ENCODE peak calls at places on chromosomes 2 and 18, in five cellular contexts. One of them, this sample, is unnamed.
A peak's percentile ranks its signal among the peaks of the same experiment; 100 is the strongest.

GRCh38 chr2:203798296-203799157 is 69.0 kb upstream of the CTLA4 start:
- DNase-seq in IMR-90: no peak
- DNase-seq in PC-9: no peak
- DNase-seq in fibroblast of lung: no peak
- DNase-seq in PC-3: no peak
- DNase-seq in this sample: no peak

GRCh38 chr2:127662937-127663565 is 12.3 kb downstream of the LIMS2 start:
- DNase-seq in IMR-90: no peak
- DNase-seq in PC-9: no peak
- DNase-seq in fibroblast of lung: no peak
- DNase-seq in PC-3: no peak
- DNase-seq in this sample: peak; percentile 90

GRCh38 chr2:111986116-111986900 is 68.8 kb upstream of the TMEM87B start:
- DNase-seq in IMR-90: peak; percentile 8
- DNase-seq in PC-9: no peak
- DNase-seq in fibroblast of lung: peak; percentile 10
- DNase-seq in PC-3: no peak
- DNase-seq in this sample: no peak

GRCh38 chr18:46577546-46577945 is 79.5 kb downstream of the LOXHD1 start:
- DNase-seq in IMR-90: no peak
- DNase-seq in PC-9: no peak
- DNase-seq in fibroblast of lung: no peak
- DNase-seq in PC-3: no peak
- DNase-seq in this sample: no peak

GRCh38 chr2:230875347-230876315 is 10.9 kb downstream of the ITM2C start:
- DNase-seq in IMR-90: no peak
- DNase-seq in PC-9: no peak
- DNase-seq in fibroblast of lung: no peak
- DNase-seq in PC-3: no peak
- DNase-seq in this sample: peak; percentile 52

GRCh38 chr2:239223029-239223329 is 177.8 kb downstream of the HDAC4 start:
- DNase-seq in IMR-90: peak; percentile 78
- DNase-seq in PC-9: no peak
- DNase-seq in fibroblast of lung: peak; percentile 66
- DNase-seq in PC-3: no peak
- DNase-seq in this sample: no peak

GRCh38 chr2:190458352-190459107 is 50.4 kb downstream of the MFSD6 start:
- DNase-seq in IMR-90: no peak
- DNase-seq in PC-9: no peak
- DNase-seq in fibroblast of lung: no peak
- DNase-seq in PC-3: no peak
- DNase-seq in this sample: no peak

GRCh38 chr18:29218101-29218500 is 1041.2 kb upstream of the CDH2 start:
- DNase-seq in IMR-90: peak; percentile 40
- DNase-seq in PC-9: no peak
- DNase-seq in fibroblast of lung: no peak
- DNase-seq in PC-3: no peak
- DNase-seq in this sample: no peak

GRCh38 chr2:47313141-47313691 is 89.7 kb upstream of the MSH2 start:
- DNase-seq in IMR-90: no peak
- DNase-seq in PC-9: peak; percentile 93
- DNase-seq in fibroblast of lung: no peak
- DNase-seq in PC-3: peak; percentile 76
- DNase-seq in this sample: no peak

GRCh38 chr2:24015562-24016375 is 5.9 kb downstream of the MFSD2B start:
- DNase-seq in IMR-90: peak; percentile 83
- DNase-seq in PC-9: peak; percentile 99
- DNase-seq in fibroblast of lung: peak; percentile 49
- DNase-seq in PC-3: peak; percentile 98
- DNase-seq in this sample: peak; percentile 92
- H2AFZ ChIP-seq in IMR-90: peak overlapping the region; percentile 87
- H2AFZ ChIP-seq in PC-9: peak overlapping the region; percentile 4
- H2AFZ ChIP-seq in fibroblast of lung: peak overlapping the region; percentile 4
- H2AFZ ChIP-seq in PC-3: peak overlapping the region; percentile 19
- H2AFZ ChIP-seq in this sample: peak overlapping the region; percentile 49

DNA sequence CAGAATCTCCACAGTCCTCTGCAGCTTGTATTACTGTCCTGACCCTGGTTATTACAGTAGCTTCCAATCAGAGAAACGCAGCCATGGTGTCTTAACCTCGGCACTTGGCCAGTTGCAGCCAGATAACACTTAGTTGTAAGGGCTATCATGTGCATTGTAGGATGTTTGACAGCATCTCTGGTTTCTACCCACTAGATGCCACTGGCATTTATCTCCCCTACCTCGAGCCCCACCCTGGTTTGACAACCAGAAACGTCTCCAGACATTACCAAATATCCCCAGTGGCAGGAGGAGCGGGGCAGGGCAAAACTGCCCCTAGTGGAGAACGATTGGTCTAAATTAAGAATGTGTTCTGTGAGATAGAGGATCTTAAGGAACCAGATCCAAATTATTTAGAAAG is 13.1 kb downstream of the DSG2 start:
- DNase-seq in IMR-90: no peak
- DNase-seq in PC-9: no peak
- DNase-seq in fibroblast of lung: no peak
- DNase-seq in PC-3: no peak
- DNase-seq in this sample: no peak
- TF ChIP-seq CTCF in IMR-90: no peak
- TF ChIP-seq CTCF in PC-9: no peak
- TF ChIP-seq CTCF in fibroblast of lung: no peak
- TF ChIP-seq CTCF in PC-3: peak; percentile 21
- TF ChIP-seq CTCF in this sample: no peak

GRCh38 chr2:236165491-236166156 is 2.6 kb downstream of the GBX2 start:
- DNase-seq in IMR-90: no peak
- DNase-seq in PC-9: no peak
- DNase-seq in fibroblast of lung: no peak
- DNase-seq in PC-3: no peak
- DNase-seq in this sample: peak; percentile 91

GRCh38 chr2:236167297-236168109 is 683 bp downstream of the GBX2 start:
- DNase-seq in IMR-90: peak; percentile 42
- DNase-seq in PC-9: peak; percentile 39
- DNase-seq in fibroblast of lung: peak; percentile 20
- DNase-seq in PC-3: peak; percentile 54
- DNase-seq in this sample: peak; percentile 94

GRCh38 chr2:236168110-236169067 is at the start of gene GBX2:
- DNase-seq in IMR-90: peak; percentile 17
- DNase-seq in PC-9: no peak
- DNase-seq in fibroblast of lung: peak; percentile 19
- DNase-seq in PC-3: peak; percentile 91
- DNase-seq in this sample: peak; percentile 97

GRCh38 chr2:236166157-236166780 is 1.9 kb downstream of the GBX2 start:
- DNase-seq in IMR-90: no peak
- DNase-seq in PC-9: no peak
- DNase-seq in fibroblast of lung: no peak
- DNase-seq in PC-3: no peak
- DNase-seq in this sample: peak; percentile 92

GRCh38 chr2:236166781-236167296 is 1.3 kb downstream of the GBX2 start:
- DNase-seq in IMR-90: no peak
- DNase-seq in PC-9: no peak
- DNase-seq in fibroblast of lung: no peak
- DNase-seq in PC-3: no peak
- DNase-seq in this sample: peak; percentile 86
- H3K4me3 ChIP-seq in IMR-90: peak overlapping the region; percentile 31
- H3K4me3 ChIP-seq in PC-9: peak overlapping the region; percentile 50
- H3K4me3 ChIP-seq in fibroblast of lung: no peak overlapping the region
- H3K4me3 ChIP-seq in PC-3: peak overlapping the region; percentile 91
- H3K4me3 ChIP-seq in this sample: no peak overlapping the region

GRCh38 chr2:37707393-37707792 is 36.0 kb upstream of the CDC42EP3 start:
- DNase-seq in IMR-90: no peak
- DNase-seq in PC-9: no peak
- DNase-seq in fibroblast of lung: no peak
- DNase-seq in PC-3: no peak
- DNase-seq in this sample: no peak

GRCh38 chr2:37711308-37711731 is 39.9 kb upstream of the CDC42EP3 start:
- DNase-seq in IMR-90: peak; percentile 91
- DNase-seq in PC-9: peak; percentile 95
- DNase-seq in fibroblast of lung: peak; percentile 88
- DNase-seq in PC-3: peak; percentile 94
- DNase-seq in this sample: peak; percentile 72

GRCh38 chr2:37711831-37712230 is 40.4 kb upstream of the CDC42EP3 start:
- DNase-seq in IMR-90: peak; percentile 90
- DNase-seq in PC-9: peak; percentile 72
- DNase-seq in fibroblast of lung: peak; percentile 66
- DNase-seq in PC-3: peak; percentile 36
- DNase-seq in this sample: no peak

GRCh38 chr2:37718515-37719161 is 47.2 kb upstream of the CDC42EP3 start:
- DNase-seq in IMR-90: no peak
- DNase-seq in PC-9: no peak
- DNase-seq in fibroblast of lung: no peak
- DNase-seq in PC-3: no peak
- DNase-seq in this sample: no peak

DNA sequence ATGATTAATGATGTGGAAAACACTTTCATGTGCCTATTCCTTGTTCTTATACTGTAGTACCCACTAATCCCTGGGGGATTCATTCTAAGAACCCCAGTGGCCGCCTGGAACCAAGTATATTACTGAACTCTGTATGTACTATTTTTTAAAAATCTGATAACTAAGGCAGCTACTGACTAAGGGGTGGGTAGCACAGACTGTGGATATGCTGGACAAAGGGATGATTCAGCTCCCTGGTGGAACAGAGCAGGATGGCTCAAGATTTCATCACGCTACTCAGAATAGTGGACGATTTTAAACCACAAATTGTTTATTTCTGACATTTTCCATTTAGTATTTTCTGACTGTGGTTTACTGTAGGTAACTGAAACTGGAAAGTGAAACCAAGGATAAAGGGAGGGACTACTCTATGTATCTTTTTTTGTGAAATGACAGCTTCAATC is 41.8 kb upstream of the CDC42EP3 start:
- DNase-seq in IMR-90: peak; percentile 98
- DNase-seq in PC-9: no peak
- DNase-seq in fibroblast of lung: peak; percentile 89
- DNase-seq in PC-3: peak; percentile 71
- DNase-seq in this sample: no peak
- H2AFZ ChIP-seq in IMR-90: no peak overlapping the region
- H2AFZ ChIP-seq in PC-9: no peak overlapping the region
- H2AFZ ChIP-seq in fibroblast of lung: no peak overlapping the region
- H2AFZ ChIP-seq in PC-3: no peak overlapping the region
- H2AFZ ChIP-seq in this sample: no peak overlapping the region

GRCh38 chr2:174722942-174723598 is 41.2 kb downstream of the CHRNA1 start:
- DNase-seq in IMR-90: no peak
- DNase-seq in PC-9: no peak
- DNase-seq in fibroblast of lung: no peak
- DNase-seq in PC-3: no peak
- DNase-seq in this sample: no peak

GRCh38 chr2:174729797-174730529 is 34.3 kb downstream of the CHRNA1 start:
- DNase-seq in IMR-90: peak; percentile 10
- DNase-seq in PC-9: no peak
- DNase-seq in fibroblast of lung: no peak
- DNase-seq in PC-3: no peak
- DNase-seq in this sample: peak; percentile 84

GRCh38 chr2:174730530-174731018 is 33.7 kb downstream of the CHRNA1 start:
- DNase-seq in IMR-90: no peak
- DNase-seq in PC-9: no peak
- DNase-seq in fibroblast of lung: no peak
- DNase-seq in PC-3: no peak
- DNase-seq in this sample: no peak

DNA sequence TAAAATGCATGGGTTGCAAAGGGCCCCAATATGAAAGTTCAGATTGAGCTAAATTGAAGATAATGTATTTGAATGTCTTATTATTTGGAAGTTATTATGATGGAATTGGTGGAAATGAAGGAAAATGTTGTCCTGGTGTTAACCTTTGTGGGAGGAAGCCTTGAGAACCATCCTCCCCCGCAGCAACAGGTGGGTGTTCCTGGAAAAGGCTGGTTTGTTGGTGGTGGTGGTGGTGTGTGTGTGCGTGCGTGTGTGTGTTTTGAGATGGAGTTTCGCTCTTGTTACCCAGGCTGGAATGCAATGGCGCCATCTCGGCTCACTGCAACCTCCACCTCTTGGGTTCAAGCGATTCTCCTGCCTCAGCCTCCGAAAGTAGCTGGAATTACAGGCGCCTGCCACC is 36.2 kb downstream of the CHRNA1 start:
- DNase-seq in IMR-90: no peak
- DNase-seq in PC-9: no peak
- DNase-seq in fibroblast of lung: no peak
- DNase-seq in PC-3: no peak
- DNase-seq in this sample: no peak
- TF ChIP-seq CTCF in IMR-90: no peak
- TF ChIP-seq CTCF in PC-9: no peak
- TF ChIP-seq CTCF in fibroblast of lung: no peak
- TF ChIP-seq CTCF in PC-3: no peak
- TF ChIP-seq CTCF in this sample: no peak

GRCh38 chr2:144583362-144583692 is 63.4 kb upstream of the ZEB2 start:
- DNase-seq in IMR-90: no peak
- DNase-seq in PC-9: no peak
- DNase-seq in fibroblast of lung: no peak
- DNase-seq in PC-3: no peak
- DNase-seq in this sample: no peak

GRCh38 chr2:144583741-144584453 is 64.0 kb upstream of the ZEB2 start:
- DNase-seq in IMR-90: peak; percentile 90
- DNase-seq in PC-9: no peak
- DNase-seq in fibroblast of lung: peak; percentile 86
- DNase-seq in PC-3: peak; percentile 89
- DNase-seq in this sample: peak; percentile 83

GRCh38 chr2:144587306-144587705 is 67.4 kb upstream of the ZEB2 start:
- DNase-seq in IMR-90: no peak
- DNase-seq in PC-9: no peak
- DNase-seq in fibroblast of lung: no peak
- DNase-seq in PC-3: no peak
- DNase-seq in this sample: no peak

GRCh38 chr2:144580521-144581153 is 60.7 kb upstream of the ZEB2 start:
- DNase-seq in IMR-90: no peak
- DNase-seq in PC-9: no peak
- DNase-seq in fibroblast of lung: no peak
- DNase-seq in PC-3: no peak
- DNase-seq in this sample: no peak

GRCh38 chr2:144582651-144583361 is 62.9 kb upstream of the ZEB2 start:
- DNase-seq in IMR-90: no peak
- DNase-seq in PC-9: no peak
- DNase-seq in fibroblast of lung: no peak
- DNase-seq in PC-3: no peak
- DNase-seq in this sample: no peak
- H3K4me3 ChIP-seq in IMR-90: no peak overlapping the region
- H3K4me3 ChIP-seq in PC-9: no peak overlapping the region
- H3K4me3 ChIP-seq in fibroblast of lung: no peak overlapping the region
- H3K4me3 ChIP-seq in PC-3: no peak overlapping the region
- H3K4me3 ChIP-seq in this sample: no peak overlapping the region

DNA sequence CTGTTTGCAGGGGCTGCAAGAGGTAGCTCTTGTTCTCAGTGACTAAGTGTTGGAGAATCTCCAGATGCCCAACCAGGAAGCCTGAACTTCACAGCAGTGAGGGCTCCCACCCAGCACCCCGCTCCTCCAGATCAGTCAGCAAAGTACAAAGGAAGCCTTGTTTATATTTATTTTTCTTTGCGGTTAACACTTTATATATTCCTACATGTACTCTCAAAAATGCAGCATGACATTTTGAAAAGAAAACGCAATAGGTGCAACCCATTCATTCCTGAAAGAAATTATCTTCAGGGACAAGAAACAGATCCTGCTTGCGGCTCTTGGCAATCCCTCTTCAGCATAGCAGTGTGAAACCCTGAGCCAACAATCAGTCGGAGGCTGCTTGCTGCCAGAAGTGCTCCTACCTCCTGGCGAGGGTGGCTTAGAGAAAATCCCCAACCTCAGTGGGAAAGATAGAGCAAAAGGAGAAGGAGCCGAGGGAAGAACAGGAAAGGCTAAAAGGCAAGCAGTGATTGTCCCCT is 66.0 kb upstream of the ATL2 start:
- DNase-seq in IMR-90: no peak
- DNase-seq in PC-9: peak; percentile 95
- DNase-seq in fibroblast of lung: peak; percentile 14
- DNase-seq in PC-3: no peak
- DNase-seq in this sample: no peak
- H2AFZ ChIP-seq in IMR-90: no peak overlapping the region
- H2AFZ ChIP-seq in PC-9: peak overlapping the region; percentile 74
- H2AFZ ChIP-seq in fibroblast of lung: no peak overlapping the region
- H2AFZ ChIP-seq in PC-3: no peak overlapping the region
- H2AFZ ChIP-seq in this sample: no peak overlapping the region

This sample was measured in osteoblast.